ENCODE peak calls at places on chromosomes 11 and 22, in eight cellular contexts. One of them, this sample, is unnamed.

GRCh38 chr11:128210148-128210940 is 377.0 kb downstream of the ETS1 start:
- DNase-seq in GM12891: no peak
- DNase-seq in uterus: peak
- DNase-seq in A549: peak
- DNase-seq in endothelial cell of umbilical vein: peak
- DNase-seq in body of pancreas: peak
- DNase-seq in ovary: no peak
- DNase-seq in GM12878: no peak
- DNase-seq in this sample: peak

GRCh38 chr11:100849009-100849913 is 162.2 kb downstream of the ARHGAP42 start:
- DNase-seq in GM12891: no peak
- DNase-seq in uterus: no peak
- DNase-seq in A549: peak
- DNase-seq in endothelial cell of umbilical vein: peak
- DNase-seq in body of pancreas: peak
- DNase-seq in ovary: no peak
- DNase-seq in GM12878: no peak
- DNase-seq in this sample: no peak

GRCh38 chr22:30000566-30000965 is 79.7 kb upstream of the HORMAD2 start:
- DNase-seq in GM12891: no peak
- DNase-seq in uterus: no peak
- DNase-seq in A549: no peak
- DNase-seq in endothelial cell of umbilical vein: no peak
- DNase-seq in body of pancreas: no peak
- DNase-seq in ovary: no peak
- DNase-seq in GM12878: no peak
- DNase-seq in this sample: no peak

GRCh38 chr11:66957971-66958231 is 282 bp downstream of the PC start:
- DNase-seq in GM12891: no peak
- DNase-seq in uterus: no peak
- DNase-seq in A549: no peak
- DNase-seq in endothelial cell of umbilical vein: no peak
- DNase-seq in body of pancreas: no peak
- DNase-seq in ovary: no peak
- DNase-seq in GM12878: no peak
- DNase-seq in this sample: no peak

GRCh38 chr11:20488352-20488751 is 100.8 kb downstream of the PRMT3 start:
- DNase-seq in GM12891: no peak
- DNase-seq in uterus: no peak
- DNase-seq in A549: no peak
- DNase-seq in endothelial cell of umbilical vein: no peak
- DNase-seq in body of pancreas: no peak
- DNase-seq in ovary: no peak
- DNase-seq in GM12878: no peak
- DNase-seq in this sample: no peak

GRCh38 chr11:86442420-86442819 is 67.7 kb downstream of the CCDC81 start:
- DNase-seq in GM12891: no peak
- DNase-seq in uterus: no peak
- DNase-seq in A549: peak
- DNase-seq in endothelial cell of umbilical vein: no peak
- DNase-seq in body of pancreas: no peak
- DNase-seq in ovary: no peak
- DNase-seq in GM12878: no peak
- DNase-seq in this sample: no peak

GRCh38 chr11:36399236-36399635 is 103.1 kb downstream of the PRR5L start:
- DNase-seq in GM12891: no peak
- DNase-seq in uterus: no peak
- DNase-seq in A549: no peak
- DNase-seq in endothelial cell of umbilical vein: no peak
- DNase-seq in body of pancreas: no peak
- DNase-seq in ovary: no peak
- DNase-seq in GM12878: no peak
- DNase-seq in this sample: no peak

GRCh38 chr22:19446603-19447387 is 716 bp downstream of the C22orf39 start:
- DNase-seq in GM12891: no peak
- DNase-seq in uterus: no peak
- DNase-seq in A549: no peak
- DNase-seq in endothelial cell of umbilical vein: no peak
- DNase-seq in body of pancreas: no peak
- DNase-seq in ovary: no peak
- DNase-seq in GM12878: no peak
- DNase-seq in this sample: no peak

GRCh38 chr11:112174789-112175595 is at the start of gene BCO2:
- DNase-seq in GM12891: no peak
- DNase-seq in uterus: peak
- DNase-seq in A549: peak
- DNase-seq in endothelial cell of umbilical vein: peak
- DNase-seq in body of pancreas: peak
- DNase-seq in ovary: peak
- DNase-seq in GM12878: no peak
- DNase-seq in this sample: peak

GRCh38 chr22:41808400-41808799 is 7.9 kb downstream of the CCDC134 start:
- DNase-seq in GM12891: no peak
- DNase-seq in uterus: no peak
- DNase-seq in A549: no peak
- DNase-seq in endothelial cell of umbilical vein: no peak
- DNase-seq in body of pancreas: no peak
- DNase-seq in ovary: no peak
- DNase-seq in GM12878: no peak
- DNase-seq in this sample: no peak

GRCh38 chr22:27132400-27132799 is 475.0 kb downstream of the MIAT start:
- DNase-seq in GM12891: no peak
- DNase-seq in uterus: no peak
- DNase-seq in A549: no peak
- DNase-seq in endothelial cell of umbilical vein: no peak
- DNase-seq in body of pancreas: no peak
- DNase-seq in ovary: no peak
- DNase-seq in GM12878: no peak
- DNase-seq in this sample: no peak

GRCh38 chr11:62976109-62976508 is 8.7 kb downstream of the SLC22A6 start:
- DNase-seq in GM12891: no peak
- DNase-seq in uterus: no peak
- DNase-seq in A549: peak
- DNase-seq in endothelial cell of umbilical vein: no peak
- DNase-seq in body of pancreas: no peak
- DNase-seq in ovary: no peak
- DNase-seq in GM12878: no peak
- DNase-seq in this sample: no peak

GRCh38 chr11:76543006-76543703 is 98.3 kb downstream of the EMSY start:
- DNase-seq in GM12891: no peak
- DNase-seq in uterus: no peak
- DNase-seq in A549: no peak
- DNase-seq in endothelial cell of umbilical vein: no peak
- DNase-seq in body of pancreas: no peak
- DNase-seq in ovary: no peak
- DNase-seq in GM12878: no peak
- DNase-seq in this sample: no peak

GRCh38 chr11:45871638-45872037 is 13.8 kb upstream of the MAPK8IP1 start:
- DNase-seq in GM12891: no peak
- DNase-seq in uterus: no peak
- DNase-seq in A549: no peak
- DNase-seq in endothelial cell of umbilical vein: no peak
- DNase-seq in body of pancreas: no peak
- DNase-seq in ovary: peak
- DNase-seq in GM12878: no peak
- DNase-seq in this sample: no peak

GRCh38 chr11:115452245-115452644 is 52.0 kb downstream of the CADM1 start:
- DNase-seq in GM12891: no peak
- DNase-seq in uterus: no peak
- DNase-seq in A549: peak
- DNase-seq in endothelial cell of umbilical vein: no peak
- DNase-seq in body of pancreas: no peak
- DNase-seq in ovary: no peak
- DNase-seq in GM12878: no peak
- DNase-seq in this sample: no peak

GRCh38 chr11:23570828-23571227 is 710.6 kb upstream of the CCDC179 start:
- DNase-seq in GM12891: no peak
- DNase-seq in uterus: no peak
- DNase-seq in A549: no peak
- DNase-seq in endothelial cell of umbilical vein: peak
- DNase-seq in body of pancreas: no peak
- DNase-seq in ovary: no peak
- DNase-seq in GM12878: no peak
- DNase-seq in this sample: no peak

GRCh38 chr11:27681664-27682063 is 18.6 kb downstream of the BDNF start:
- DNase-seq in GM12891: no peak
- DNase-seq in uterus: no peak
- DNase-seq in A549: no peak
- DNase-seq in endothelial cell of umbilical vein: no peak
- DNase-seq in body of pancreas: no peak
- DNase-seq in ovary: no peak
- DNase-seq in GM12878: no peak
- DNase-seq in this sample: no peak

GRCh38 chr11:134068829-134069425 is at the start of gene JAM3:
- DNase-seq in GM12891: peak
- DNase-seq in uterus: peak
- DNase-seq in A549: peak
- DNase-seq in endothelial cell of umbilical vein: peak
- DNase-seq in body of pancreas: peak
- DNase-seq in ovary: peak
- DNase-seq in GM12878: peak
- DNase-seq in this sample: peak
- TF ChIP-seq POLR2A in GM12891: no peak
- TF ChIP-seq POLR2A in uterus: peak
- TF ChIP-seq POLR2A in A549: peak
- TF ChIP-seq POLR2A in endothelial cell of umbilical vein: peak
- TF ChIP-seq POLR2A in body of pancreas: peak
- TF ChIP-seq POLR2A in ovary: peak
- TF ChIP-seq POLR2A in GM12878: peak
- TF ChIP-seq POLR2A in this sample: peak

GRCh38 chr11:85048801-85049200 is 578.3 kb downstream of the DLG2 start:
- DNase-seq in GM12891: no peak
- DNase-seq in uterus: no peak
- DNase-seq in A549: no peak
- DNase-seq in endothelial cell of umbilical vein: no peak
- DNase-seq in body of pancreas: no peak
- DNase-seq in ovary: no peak
- DNase-seq in GM12878: no peak
- DNase-seq in this sample: no peak
- TF ChIP-seq POLR2A in GM12891: no peak
- TF ChIP-seq POLR2A in uterus: no peak
- TF ChIP-seq POLR2A in A549: no peak
- TF ChIP-seq POLR2A in endothelial cell of umbilical vein: no peak
- TF ChIP-seq POLR2A in body of pancreas: no peak
- TF ChIP-seq POLR2A in ovary: no peak
- TF ChIP-seq POLR2A in GM12878: no peak
- TF ChIP-seq POLR2A in this sample: no peak

GRCh38 chr11:33654594-33654993 is 46.0 kb downstream of the C11orf91 start:
- DNase-seq in GM12891: no peak
- DNase-seq in uterus: no peak
- DNase-seq in A549: no peak
- DNase-seq in endothelial cell of umbilical vein: no peak
- DNase-seq in body of pancreas: no peak
- DNase-seq in ovary: no peak
- DNase-seq in GM12878: no peak
- DNase-seq in this sample: no peak

GRCh38 chr11:33651555-33651954 is 49.1 kb downstream of the C11orf91 start:
- DNase-seq in GM12891: no peak
- DNase-seq in uterus: no peak
- DNase-seq in A549: no peak
- DNase-seq in endothelial cell of umbilical vein: no peak
- DNase-seq in body of pancreas: no peak
- DNase-seq in ovary: no peak
- DNase-seq in GM12878: no peak
- DNase-seq in this sample: no peak

GRCh38 chr11:33652001-33652400 is 48.6 kb downstream of the C11orf91 start:
- DNase-seq in GM12891: no peak
- DNase-seq in uterus: no peak
- DNase-seq in A549: no peak
- DNase-seq in endothelial cell of umbilical vein: no peak
- DNase-seq in body of pancreas: no peak
- DNase-seq in ovary: no peak
- DNase-seq in GM12878: no peak
- DNase-seq in this sample: no peak

GRCh38 chr11:33652407-33652806 is 48.2 kb downstream of the C11orf91 start:
- DNase-seq in GM12891: no peak
- DNase-seq in uterus: no peak
- DNase-seq in A549: no peak
- DNase-seq in endothelial cell of umbilical vein: no peak
- DNase-seq in body of pancreas: no peak
- DNase-seq in ovary: no peak
- DNase-seq in GM12878: no peak
- DNase-seq in this sample: no peak

DNA sequence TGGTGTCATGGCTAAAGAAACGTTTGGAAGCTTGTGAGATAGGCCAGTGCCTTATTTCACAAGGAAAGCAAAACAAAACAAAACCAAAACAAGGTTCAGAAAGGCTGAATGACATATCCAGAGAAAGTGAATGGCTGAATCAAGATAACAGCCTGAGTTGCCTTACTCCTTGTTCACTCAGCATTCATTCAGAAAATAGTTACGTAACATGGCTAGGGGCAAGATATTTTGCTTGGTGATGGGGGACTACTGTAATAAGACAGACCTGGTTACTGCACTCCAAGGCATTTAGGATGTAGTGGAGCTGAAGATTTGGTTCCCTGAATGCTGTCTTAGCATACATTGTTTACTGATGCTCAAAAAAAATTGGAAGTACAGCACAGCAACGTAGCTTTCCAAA is 47.7 kb downstream of the C11orf91 start:
- DNase-seq in GM12891: no peak
- DNase-seq in uterus: no peak
- DNase-seq in A549: no peak
- DNase-seq in endothelial cell of umbilical vein: no peak
- DNase-seq in body of pancreas: no peak
- DNase-seq in ovary: no peak
- DNase-seq in GM12878: no peak
- DNase-seq in this sample: no peak
- TF ChIP-seq POLR2A in GM12891: no peak
- TF ChIP-seq POLR2A in uterus: no peak
- TF ChIP-seq POLR2A in A549: no peak
- TF ChIP-seq POLR2A in endothelial cell of umbilical vein: no peak
- TF ChIP-seq POLR2A in body of pancreas: no peak
- TF ChIP-seq POLR2A in ovary: no peak
- TF ChIP-seq POLR2A in GM12878: no peak
- TF ChIP-seq POLR2A in this sample: no peak

DNA sequence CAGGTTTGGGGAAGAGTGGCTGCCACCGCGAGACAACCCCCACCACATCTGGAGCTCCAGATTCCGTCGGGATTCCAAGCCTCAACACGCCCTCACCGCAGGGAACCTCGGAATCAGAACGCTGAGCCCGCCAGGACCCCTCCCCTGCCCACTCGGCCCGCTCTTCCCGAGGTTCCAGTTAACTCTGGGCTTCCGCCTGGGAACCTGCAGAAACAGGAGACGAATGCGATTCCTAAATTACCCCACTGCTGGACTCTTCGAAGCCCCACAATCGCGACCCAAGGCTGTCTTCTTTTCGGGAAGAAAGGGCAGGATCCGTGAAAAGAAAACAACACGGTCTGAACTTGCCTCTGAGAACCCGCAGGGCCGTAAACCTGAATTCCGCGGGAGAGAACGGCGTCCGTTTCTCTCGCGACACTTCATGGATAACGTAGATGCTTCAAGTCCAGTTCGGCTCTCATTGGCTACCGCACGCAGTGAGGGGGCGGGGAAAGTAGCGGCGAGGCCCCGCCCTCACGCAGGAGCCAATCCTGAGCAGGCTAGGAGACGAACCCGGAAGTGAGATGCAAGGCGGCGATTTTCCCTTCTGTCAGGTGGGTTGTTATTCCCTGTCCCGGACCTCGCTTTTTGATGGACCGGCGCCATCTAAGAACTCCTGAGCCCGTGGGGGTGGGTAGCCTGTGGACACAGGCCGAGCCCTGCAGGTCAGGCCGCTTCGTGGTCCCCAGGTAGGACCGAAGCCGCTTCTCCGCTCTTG is at the start of the genes ANKRD49 and MRE11:
- DNase-seq in GM12891: peak
- DNase-seq in uterus: peak
- DNase-seq in A549: peak
- DNase-seq in endothelial cell of umbilical vein: peak
- DNase-seq in body of pancreas: peak
- DNase-seq in ovary: peak
- DNase-seq in GM12878: peak
- DNase-seq in this sample: peak
- TF ChIP-seq POLR2A in GM12891: peak
- TF ChIP-seq POLR2A in uterus: peak
- TF ChIP-seq POLR2A in A549: peak
- TF ChIP-seq POLR2A in endothelial cell of umbilical vein: peak
- TF ChIP-seq POLR2A in body of pancreas: peak
- TF ChIP-seq POLR2A in ovary: peak
- TF ChIP-seq POLR2A in GM12878: peak
- TF ChIP-seq POLR2A in this sample: peak

This sample was measured in H54.